ENCODE peak calls at places on chromosome 6, in nine cellular contexts. C is GM23248, U is GM23338, W is Karpas-422, R is PC-3, V is HCT116, A is OCI-LY7, Z is hepatocyte, L is SK-N-SH. F is an unnamed sample.

GRCh38 chr6:75751443-75751842 is 2.4 kb downstream of the MYO6 start:
- DNase-seq in C (peak; percentile 28), U (no peak), W (no peak), R (peak; percentile 28), V (no peak), A (no peak), Z (no peak), L (no peak), F (no peak)

GRCh38 chr6:134739299-134740090 is 210.4 kb downstream of the ALDH8A1 start:
- DNase-seq in C (no peak), U (no peak), W (no peak), R (no peak), V (no peak), A (no peak), Z (no peak), L (no peak), F (no peak)

GRCh38 chr6:13725570-13725969 is 13.9 kb upstream of the RANBP9 start:
- DNase-seq in C (peak; percentile 55), U (no peak), W (no peak), R (peak; percentile 99), V (peak; percentile 92), A (no peak), Z (no peak), L (no peak), F (peak; percentile 86)

GRCh38 chr6:7505196-7505699 is 36.2 kb upstream of the DSP start:
- DNase-seq in C (peak; percentile 89), U (peak; percentile 77), W (no peak), R (peak; percentile 96), V (peak; percentile 98), A (no peak), Z (peak; percentile 88), L (peak; percentile 41), F (peak; percentile 97)

GRCh38 chr6:106247733-106248132 is 77.8 kb downstream of the ATG5 start:
- DNase-seq in C (no peak), U (no peak), W (no peak), R (no peak), V (no peak), A (no peak), Z (no peak), L (no peak), F (no peak)

GRCh38 chr6:12467706-12468670 is 177.8 kb downstream of the EDN1 start:
- DNase-seq in C (no peak), U (no peak), W (no peak), R (no peak), V (no peak), A (no peak), Z (no peak), L (no peak), F (no peak)

GRCh38 chr6:73520688-73521350 is at the start of gene EEF1A1:
- DNase-seq in C (peak; percentile 100), U (peak; percentile 100), W (peak; percentile 100), R (peak; percentile 98), V (peak; percentile 99), A (peak; percentile 99), Z (peak; percentile 100), L (peak; percentile 96), F (peak; percentile 99)

GRCh38 chr6:90212274-90212673 is 84.4 kb downstream of the BACH2 start:
- DNase-seq in C (no peak), U (peak; percentile 35), W (no peak), R (no peak), V (no peak), A (no peak), Z (no peak), L (no peak), F (no peak)

GRCh38 chr6:33788694-33789549 is at the start of gene LEMD2:
- DNase-seq in C (peak; percentile 97), U (peak; percentile 93), W (peak; percentile 95), R (peak; percentile 92), V (peak; percentile 84), A (peak; percentile 90), Z (peak; percentile 96), L (peak; percentile 99), F (peak; percentile 66)

GRCh38 chr6:45514454-45514853 is 136.7 kb upstream of the SUPT3H start:
- DNase-seq in C (no peak), U (no peak), W (no peak), R (peak; percentile 27), V (no peak), A (no peak), Z (peak; percentile 44), L (no peak), F (no peak)

GRCh38 chr6:165685302-165685701 is 22.3 kb upstream of the PDE10A start:
- DNase-seq in C (no peak), U (no peak), W (no peak), R (no peak), V (no peak), A (no peak), Z (no peak), L (no peak), F (no peak)

GRCh38 chr6:82182756-82183155 is 64.8 kb downstream of the IBTK start:
- DNase-seq in C (peak; percentile 77), U (no peak), W (no peak), R (no peak), V (no peak), A (no peak), Z (no peak), L (no peak), F (no peak)

GRCh38 chr6:423799-424345 is 32.3 kb downstream of the IRF4 start:
- DNase-seq in C (no peak), U (peak; percentile 42), W (no peak), R (no peak), V (no peak), A (no peak), Z (no peak), L (no peak), F (no peak)

GRCh38 chr6:25942561-25943147 is 12.2 kb upstream of the SLC17A2 start:
- DNase-seq in C (peak; percentile 54), U (peak; percentile 34), W (peak; percentile 83), R (peak; percentile 68), V (peak; percentile 48), A (peak; percentile 62), Z (peak; percentile 48), L (peak; percentile 25), F (no peak)

GRCh38 chr6:130385059-130385695 is 19.4 kb downstream of the TMEM200A start:
- DNase-seq in C (peak; percentile 79), U (no peak), W (no peak), R (no peak), V (no peak), A (no peak), Z (peak; percentile 60), L (no peak), F (no peak)

GRCh38 chr6:108589244-108589730 is 28.6 kb downstream of the FOXO3 start:
- DNase-seq in C (peak; percentile 68), U (peak; percentile 91), W (no peak), R (peak; percentile 47), V (peak; percentile 18), A (peak; percentile 69), Z (peak; percentile 81), L (peak; percentile 36), F (peak; percentile 90)

GRCh38 chr6:28489366-28490190 is 26.0 kb downstream of the GPX6 start:
- DNase-seq in C (peak; percentile 75), U (peak; percentile 97), W (peak; percentile 67), R (no peak), V (peak; percentile 62), A (no peak), Z (peak; percentile 94), L (peak; percentile 64), F (peak; percentile 80)

GRCh38 chr6:63352587-63353281 is 33.0 kb upstream of the LGSN start:
- DNase-seq in C (peak; percentile 57), U (peak; percentile 52), W (peak; percentile 75), R (peak; percentile 57), V (peak; percentile 36), A (peak; percentile 89), Z (peak; percentile 71), L (peak; percentile 5), F (peak; percentile 39)

GRCh38 chr6:83514877-83515466 is 2.6 kb downstream of the PRSS35 start:
- DNase-seq in C (peak; percentile 67), U (peak; percentile 76), W (peak; percentile 78), R (peak; percentile 85), V (peak; percentile 57), A (peak; percentile 50), Z (peak; percentile 77), L (peak; percentile 50), F (peak; percentile 27)

DNA sequence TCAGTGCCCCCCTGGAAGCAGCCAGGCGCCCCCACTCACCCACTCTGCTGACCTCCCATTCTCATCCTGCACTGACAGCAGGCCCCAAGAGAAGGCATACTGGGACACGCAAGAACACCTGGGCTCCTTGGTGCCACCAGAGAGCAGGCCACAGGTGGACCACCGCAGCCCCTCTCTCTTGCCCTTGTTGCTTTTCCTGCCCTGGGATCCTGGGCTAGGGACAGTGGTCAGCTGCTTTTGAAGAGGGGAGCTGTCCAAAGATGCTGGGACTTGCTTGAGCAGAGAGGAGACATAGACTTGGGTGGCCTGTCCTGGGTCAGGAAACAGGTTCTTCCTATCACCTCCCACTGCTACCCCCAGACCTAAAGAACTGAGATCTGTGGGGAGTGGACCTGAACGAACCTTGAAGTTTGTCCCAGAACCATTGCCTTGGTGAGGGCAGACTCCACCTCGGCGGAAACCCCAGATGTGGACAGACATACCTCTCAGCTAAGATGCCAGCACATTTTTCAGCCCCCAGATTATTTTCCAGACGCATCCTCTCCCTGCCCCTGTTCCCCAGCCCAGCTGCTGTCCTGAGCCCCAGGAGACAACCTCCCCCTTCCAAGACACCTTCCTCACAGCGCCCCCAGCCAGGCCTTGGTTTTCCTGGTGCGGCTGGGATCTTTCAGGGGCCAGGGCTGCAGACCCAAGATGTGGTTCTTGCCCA is 1.1 kb downstream of the GLP1R start:
- DNase-seq in C (no peak), U (peak; percentile 57), W (no peak), R (no peak), V (no peak), A (no peak), Z (no peak), L (no peak), F (no peak)
- H3K4me2 ChIP-seq in C (no peak overlapping the region), U (peak overlapping the region; percentile 92), W (no peak overlapping the region), R (no peak overlapping the region), V (no peak overlapping the region), A (no peak overlapping the region), Z (no peak overlapping the region), L (no peak overlapping the region), F (no peak overlapping the region)

DNA sequence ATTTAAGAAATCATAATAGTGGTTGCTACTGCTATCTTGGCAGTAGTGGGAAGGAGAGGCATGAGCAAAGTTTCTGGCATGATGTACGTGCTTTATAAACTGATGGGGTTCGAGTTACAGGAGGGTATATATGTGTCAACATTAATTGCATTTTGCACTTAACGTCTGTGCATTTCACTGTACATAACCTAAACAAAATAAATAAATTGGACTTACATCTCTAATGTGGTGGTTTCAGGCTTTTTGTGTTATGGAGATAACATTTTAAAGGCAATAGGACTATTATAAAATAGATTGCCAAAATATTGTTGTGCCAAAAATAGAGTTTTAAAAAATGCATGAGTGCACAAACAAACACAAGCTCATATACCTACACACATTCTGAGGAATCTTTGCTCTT is 1001.1 kb upstream of the GJE1 start:
- DNase-seq in C (no peak), U (no peak), W (no peak), R (no peak), V (no peak), A (no peak), Z (no peak), L (no peak), F (no peak)
- H3K9me2 ChIP-seq in C (no peaks in the 10 kb centered on the region), U (no peaks in the 10 kb centered on the region), W (no peaks in the 10 kb centered on the region), R (no peaks in the 10 kb centered on the region), V (no peaks in the 10 kb centered on the region), A (no peaks in the 10 kb centered on the region), Z (no peaks in the 10 kb centered on the region), L (no peaks in the 10 kb centered on the region), F (no peaks in the 10 kb centered on the region)

GRCh38 chr6:159858259-159858658 is 32.5 kb upstream of the MAS1 start:
- DNase-seq in C (no peak), U (no peak), W (no peak), R (no peak), V (no peak), A (no peak), Z (no peak), L (no peak), F (no peak)
- H3K4me2 ChIP-seq in C (no peak overlapping the region), U (no peak overlapping the region), W (no peak overlapping the region), R (no peak overlapping the region), V (no peak overlapping the region), A (no peak overlapping the region), Z (no peak overlapping the region), L (no peak overlapping the region), F (no peak overlapping the region)

GRCh38 chr6:42545226-42545773 is 18.5 kb upstream of the UBR2 start:
- DNase-seq in C (no peak), U (no peak), W (no peak), R (no peak), V (no peak), A (no peak), Z (no peak), L (no peak), F (no peak)
- H3K9me2 ChIP-seq in C (no peaks in the 10 kb centered on the region), U (peaks cover 4% of the 10 kb centered on the region), W (no peaks in the 10 kb centered on the region), R (no peaks in the 10 kb centered on the region), V (no peaks in the 10 kb centered on the region), A (no peaks in the 10 kb centered on the region), Z (no peaks in the 10 kb centered on the region), L (no peaks in the 10 kb centered on the region), F (no peaks in the 10 kb centered on the region)

F was measured in PC-9.